ENCODE peak calls at places on chromosomes 2 and 18, in seven cellular contexts. M is WERI-Rb-1, H is GM12865, L is T-helper 2 cell, U is cardiac fibroblast, W is NCI-H1930, F is amniotic epithelial cell. Y is an unnamed sample.

GRCh38 chr2:75142081-75142480 is 57.2 kb downstream of the TACR1 start:
- DNase-seq in H (no peak), M (no peak), U (peak), W (no peak), F (no peak), L (no peak), Y (no peak)

GRCh38 chr2:42191285-42192009 is 22.3 kb downstream of the EML4 start:
- DNase-seq in F (no peak), H (no peak), W (no peak), L (no peak), M (no peak), U (no peak), Y (no peak)

GRCh38 chr2:16228471-16228870 is 288.1 kb downstream of the MYCN start:
- DNase-seq in L (no peak), M (no peak), W (no peak), F (no peak), U (no peak), H (no peak), Y (no peak)

GRCh38 chr2:140063356-140063755 is 1283.2 kb upstream of the NXPH2 start:
- DNase-seq in M (no peak), H (no peak), U (no peak), W (no peak), L (no peak), F (no peak), Y (no peak)

GRCh38 chr18:79348066-79348465 is 47.7 kb upstream of the NFATC1 start:
- DNase-seq in U (peak), L (no peak), W (no peak), M (no peak), H (no peak), F (no peak), Y (no peak)

GRCh38 chr2:54516842-54517241 is 60.7 kb downstream of the SPTBN1 start:
- DNase-seq in U (no peak), L (no peak), F (no peak), M (no peak), W (no peak), H (no peak), Y (no peak)

GRCh38 chr2:100242891-100243670 is 79.2 kb downstream of the LONRF2 start:
- DNase-seq in F (peak), H (peak), L (peak), U (peak), W (peak), M (peak), Y (no peak)

GRCh38 chr2:2834530-2835254 is 503.6 kb upstream of the MYT1L start:
- DNase-seq in W (no peak), L (no peak), M (no peak), H (no peak), U (no peak), F (no peak), Y (no peak)

GRCh38 chr2:154459286-154459685 is 239.2 kb upstream of the KCNJ3 start:
- DNase-seq in M (no peak), L (no peak), F (no peak), H (no peak), W (no peak), U (no peak), Y (no peak)

GRCh38 chr18:11494093-11494492 is 115.3 kb upstream of the SLC35G4 start:
- DNase-seq in F (no peak), M (no peak), L (no peak), H (no peak), U (peak), W (no peak), Y (no peak)

GRCh38 chr2:1502891-1503304 is 89.6 kb downstream of the TPO start:
- DNase-seq in L (no peak), H (no peak), U (no peak), W (no peak), F (no peak), M (no peak), Y (no peak)

GRCh38 chr2:119086327-119086726 is 72.2 kb downstream of the C1QL2 start:
- DNase-seq in M (peak), U (no peak), L (no peak), H (no peak), W (no peak), F (no peak), Y (no peak)

GRCh38 chr2:226798422-226799210 is 1.0 kb downstream of the IRS1 start:
- DNase-seq in H (peak), M (no peak), W (no peak), U (peak), L (no peak), F (peak), Y (no peak)

GRCh38 chr18:44899832-44900231 is 219.1 kb downstream of the SETBP1 start:
- DNase-seq in H (peak), L (no peak), F (no peak), W (no peak), M (no peak), U (no peak), Y (no peak)

GRCh38 chr18:5640939-5641338 is 97.1 kb upstream of the EPB41L3 start:
- DNase-seq in F (no peak), M (no peak), H (no peak), L (no peak), U (no peak), W (no peak), Y (no peak)

GRCh38 chr18:12766986-12767433 is 64.2 kb downstream of the PSMG2 start:
- DNase-seq in L (no peak), W (no peak), M (peak), H (no peak), U (no peak), F (no peak), Y (no peak)

GRCh38 chr18:3345885-3346284 is 84.0 kb downstream of the MYL12B start:
- DNase-seq in M (no peak), F (no peak), W (no peak), L (no peak), H (no peak), U (no peak), Y (no peak)

GRCh38 chr2:237743561-237744269 is 54.9 kb upstream of the RBM44 start:
- DNase-seq in L (no peak), H (no peak), W (no peak), M (no peak), F (peak), U (peak), Y (no peak)

GRCh38 chr18:79637921-79638855 is 41.4 kb upstream of the CTDP1 start:
- DNase-seq in F (no peak), W (no peak), L (no peak), M (peak), H (no peak), U (no peak), Y (no peak)

GRCh38 chr2:54522624-54523281 is 66.6 kb downstream of the SPTBN1 start:
- DNase-seq in H (peak), W (peak), F (peak), L (peak), M (peak), U (peak), Y (peak)

GRCh38 chr2:111252436-111252835 is 131.7 kb downstream of the BCL2L11 start:
- DNase-seq in U (peak), M (no peak), L (no peak), W (no peak), H (no peak), F (peak), Y (no peak)

GRCh38 chr2:17758123-17758522 is 4.2 kb downstream of the GEN1 start:
- DNase-seq in F (no peak), H (no peak), M (no peak), U (no peak), W (no peak), L (no peak), Y (no peak)

GRCh38 chr18:62404881-62405280 is 79.8 kb downstream of the TNFRSF11A start:
- DNase-seq in H (no peak), U (no peak), F (no peak), W (no peak), L (no peak), M (no peak), Y (no peak)

GRCh38 chr2:50611261-50612020 is 420.5 kb downstream of the NRXN1 start:
- DNase-seq in U (no peak), H (no peak), M (no peak), F (no peak), W (no peak), L (no peak), Y (no peak)

GRCh38 chr2:70061317-70061716 is 26.0 kb upstream of the PCBP1 start:
- DNase-seq in U (no peak), M (no peak), H (no peak), F (no peak), L (no peak), W (no peak), Y (no peak)

GRCh38 chr2:128321421-128321775 is 2.7 kb upstream of the HS6ST1 start:
- DNase-seq in U (no peak), H (no peak), W (no peak), M (no peak), F (no peak), L (no peak), Y (no peak)

GRCh38 chr2:192247456-192247855 is 52.7 kb upstream of the TMEFF2 start:
- DNase-seq in M (no peak), H (no peak), W (no peak), L (no peak), F (peak), U (peak), Y (no peak)

Y was measured in GM12864.